ENCODE peak calls at places on chromosome 15, in nine cellular contexts. C, X, S, P, B, R, H, T and E are unnamed samples.

GRCh38 chr15:98554272-98555172 is 93.8 kb upstream of the IGF1R start:
- DNase-seq in R (no peak), P (peak), C (no peak), X (no peak), B (no peak), H (no peak), T (no peak), S (no peak), E (no peak)

GRCh38 chr15:59622289-59622688 is 10.7 kb downstream of the GCNT3 start:
- DNase-seq in H (peak), R (peak), C (peak), B (peak), T (no peak), X (peak), P (peak), S (no peak), E (peak)

GRCh38 chr15:77481670-77482069 is 61.0 kb downstream of the HMG20A start:
- DNase-seq in T (peak), S (peak), X (no peak), R (no peak), B (peak), P (no peak), H (no peak), C (peak), E (no peak)

GRCh38 chr15:41888662-41889253 is 5.1 kb downstream of the SPTBN5 start:
- DNase-seq in C (no peak), X (no peak), R (no peak), H (no peak), T (no peak), B (no peak), S (no peak), P (no peak), E (no peak)

GRCh38 chr15:66580643-66581042 is 14.8 kb upstream of the LCTL start:
- DNase-seq in H (no peak), P (no peak), X (no peak), B (no peak), R (no peak), C (peak), S (no peak), T (no peak), E (no peak)

GRCh38 chr15:67303490-67304363 is 49.1 kb downstream of the IQCH start:
- DNase-seq in R (peak), X (peak), H (no peak), T (no peak), C (peak), P (no peak), B (peak), S (peak), E (peak)

GRCh38 chr15:95405447-95405846 is 925.1 kb upstream of the NR2F2 start:
- DNase-seq in T (no peak), B (no peak), R (peak), X (no peak), C (peak), S (no peak), P (no peak), H (no peak), E (no peak)

GRCh38 chr15:55574096-55574495 is 14.0 kb downstream of the PYGO1 start:
- DNase-seq in P (no peak), R (no peak), C (no peak), H (no peak), B (no peak), S (no peak), X (no peak), T (no peak), E (no peak)

GRCh38 chr15:100100926-100101325 is 240.8 kb downstream of the ADAMTS17 start:
- DNase-seq in X (no peak), B (no peak), S (no peak), H (no peak), T (no peak), C (no peak), R (no peak), P (no peak), E (no peak)

GRCh38 chr15:52733696-52734255 is 54.6 kb upstream of the ATOSA start:
- DNase-seq in H (no peak), X (no peak), B (no peak), R (no peak), C (peak), P (no peak), T (peak), S (no peak), E (no peak)

GRCh38 chr15:69885182-69886041 is 212.3 kb downstream of the TLE3 start:
- DNase-seq in H (peak), X (no peak), R (no peak), S (no peak), P (no peak), C (no peak), B (no peak), T (peak), E (no peak)

GRCh38 chr15:92666780-92667179 is 11.2 kb upstream of the FAM174B start:
- DNase-seq in S (no peak), H (no peak), X (no peak), R (no peak), B (no peak), P (no peak), T (no peak), C (no peak), E (no peak)

GRCh38 chr15:68256675-68257450 is 20.7 kb upstream of the FEM1B start:
- DNase-seq in R (no peak), T (peak), S (peak), B (peak), P (peak), H (no peak), C (peak), X (peak), E (peak)

GRCh38 chr15:45642203-45642932 is 7.5 kb downstream of the SQOR start:
- DNase-seq in C (peak), T (no peak), X (no peak), S (no peak), B (peak), H (no peak), R (peak), P (no peak), E (no peak)

GRCh38 chr15:91787198-91787597 is 66.3 kb upstream of the SLCO3A1 start:
- DNase-seq in T (no peak), C (no peak), B (no peak), S (peak), P (no peak), R (no peak), H (no peak), X (no peak), E (no peak)

GRCh38 chr15:65785151-65785550 is 6.9 kb downstream of the DENND4A start:
- DNase-seq in P (no peak), S (no peak), R (no peak), C (no peak), B (no peak), H (no peak), T (no peak), X (no peak), E (no peak)

GRCh38 chr15:78087944-78088772 is 4.2 kb upstream of the SH2D7 start:
- DNase-seq in T (no peak), H (no peak), P (no peak), X (no peak), R (no peak), C (no peak), S (no peak), B (peak), E (no peak)

GRCh38 chr15:67036775-67037555 is 28.4 kb upstream of the SMAD3 start:
- DNase-seq in P (no peak), X (no peak), T (no peak), H (no peak), S (no peak), R (no peak), B (no peak), C (no peak), E (no peak)

GRCh38 chr15:69491051-69491505 is 38.5 kb downstream of the RPLP1 start:
- DNase-seq in B (no peak), P (no peak), S (no peak), H (no peak), T (no peak), X (no peak), R (no peak), C (no peak), E (no peak)

GRCh38 chr15:57505949-57506391 is 85.7 kb upstream of the MYZAP start:
- DNase-seq in B (peak), R (no peak), X (no peak), P (peak), C (peak), T (no peak), H (no peak), S (peak), E (peak)

GRCh38 chr15:31857194-31857593 is 173.1 kb upstream of the CHRNA7 start:
- DNase-seq in X (no peak), S (no peak), P (peak), B (no peak), R (no peak), C (no peak), T (no peak), H (no peak), E (peak)

GRCh38 chr15:100877551-100877950 is 2.1 kb upstream of the ALDH1A3 start:
- DNase-seq in S (no peak), T (no peak), R (no peak), B (peak), X (no peak), C (no peak), H (no peak), P (peak), E (no peak)

GRCh38 chr15:98503970-98504369 is 144.4 kb upstream of the IGF1R start:
- DNase-seq in H (no peak), X (no peak), T (peak), P (no peak), C (peak), S (no peak), R (no peak), B (no peak), E (no peak)

GRCh38 chr15:56832125-56832524 is 86.3 kb upstream of the TCF12 start:
- DNase-seq in T (no peak), X (no peak), H (no peak), S (no peak), C (peak), P (no peak), R (no peak), B (no peak), E (no peak)

GRCh38 chr15:73850228-73850627 is 23.1 kb upstream of the TBC1D21 start:
- DNase-seq in B (no peak), H (no peak), S (no peak), T (no peak), C (no peak), R (no peak), X (no peak), P (no peak), E (no peak)

GRCh38 chr15:68843425-68844311 is 23.0 kb upstream of the ANP32A start:
- DNase-seq in S (no peak), T (peak), H (peak), C (peak), R (no peak), P (peak), X (no peak), B (no peak), E (peak)

GRCh38 chr15:91908401-91908800 is 54.9 kb downstream of the SLCO3A1 start:
- DNase-seq in S (no peak), R (no peak), B (peak), P (no peak), C (peak), H (no peak), T (no peak), X (no peak), E (no peak)

GRCh38 chr15:86347245-86347644 is 267.6 kb downstream of the AGBL1 start:
- DNase-seq in X (no peak), T (no peak), H (no peak), R (no peak), B (peak), S (no peak), C (no peak), P (no peak), E (no peak)

GRCh38 chr15:45402955-45403892 is 24.9 kb upstream of the GATM start:
- DNase-seq in C (peak), T (peak), B (peak), X (peak), S (no peak), R (no peak), P (peak), H (peak), E (peak)

GRCh38 chr15:29014493-29014892 is 128.7 kb downstream of the APBA2 start:
- DNase-seq in S (no peak), X (no peak), T (no peak), R (no peak), C (no peak), H (no peak), B (no peak), P (no peak), E (no peak)

GRCh38 chr15:70316059-70316600 is 218.4 kb upstream of the TLE3 start:
- DNase-seq in S (no peak), H (no peak), P (no peak), R (no peak), T (peak), C (peak), X (no peak), B (peak), E (no peak)

GRCh38 chr15:65312400-65312916 is 8.0 kb downstream of the RNU5B-1 start:
- DNase-seq in C (peak), P (no peak), R (no peak), S (no peak), B (no peak), H (peak), X (peak), T (peak), E (no peak)

GRCh38 chr15:34644061-34644460 is 60.6 kb upstream of the GOLGA8B start:
- DNase-seq in H (no peak), S (no peak), P (no peak), R (peak), C (peak), T (no peak), B (peak), X (no peak), E (no peak)

GRCh38 chr15:101372149-101372577 is 77.1 kb upstream of the SNRPA1 start:
- DNase-seq in C (peak), H (no peak), X (no peak), S (no peak), T (no peak), R (no peak), B (no peak), P (no peak), E (no peak)

GRCh38 chr15:82803793-82804574 is 1.9 kb downstream of the FSD2 start:
- DNase-seq in C (peak), T (no peak), P (no peak), X (no peak), R (no peak), H (peak), S (no peak), B (no peak), E (no peak)